ENCODE peak calls at places on chromosomes 13 and 19, in nine cellular contexts. F, Z, N, H, W, Q, E, Y and B are unnamed samples.
A peak's percentile ranks its signal among the peaks of the same experiment; 100 is the strongest.

GRCh38 chr13:73702419-73703071 is 431.7 kb downstream of the KLF12 start:
- DNase-seq in H (no peak), F (no peak), Y (no peak), Z (no peak), W (no peak), Q (no peak), N (peak; percentile 56), E (no peak), B (no peak)

GRCh38 chr19:10402441-10403038 is 802 bp downstream of the CDC37 start:
- DNase-seq in H (peak; percentile 39), E (no peak), Y (peak; percentile 48), Q (peak; percentile 45), F (no peak), W (no peak), N (no peak), Z (no peak), B (no peak)

GRCh38 chr13:35764359-35765015 is 288.0 kb upstream of the MAB21L1 start:
- DNase-seq in H (no peak), Y (no peak), N (no peak), Q (no peak), Z (no peak), E (no peak), W (no peak), F (no peak), B (no peak)

GRCh38 chr13:41054212-41054877 is 7.0 kb upstream of the WBP4 start:
- DNase-seq in Z (no peak), W (no peak), Q (peak; percentile 42), Y (no peak), H (peak; percentile 57), F (peak; percentile 49), N (peak; percentile 23), E (peak; percentile 64), B (no peak)

GRCh38 chr19:28103916-28104315 is 1109.0 kb downstream of the UQCRFS1 start:
- DNase-seq in F (no peak), Z (no peak), N (no peak), Y (no peak), E (no peak), W (no peak), Q (no peak), H (peak; percentile 71), B (no peak)

GRCh38 chr13:26155568-26155967 is 66.5 kb downstream of the RNF6 start:
- DNase-seq in Z (no peak), F (no peak), Y (no peak), H (no peak), N (no peak), Q (no peak), W (no peak), E (no peak), B (no peak)

GRCh38 chr13:27374650-27375049 is 49.8 kb upstream of the GTF3A start:
- DNase-seq in H (peak; percentile 81), N (peak; percentile 27), E (peak; percentile 88), Y (peak; percentile 30), Q (peak; percentile 77), Z (no peak), F (peak; percentile 38), W (peak; percentile 69), B (peak; percentile 35)

GRCh38 chr19:29485293-29485692 is 40.5 kb upstream of the VSTM2B start:
- DNase-seq in F (no peak), Y (no peak), Z (no peak), N (no peak), W (no peak), E (no peak), Q (no peak), H (no peak), B (no peak)

GRCh38 chr13:30785146-30785845 is 50.0 kb downstream of the ALOX5AP start:
- DNase-seq in Q (no peak), E (peak; percentile 15), Z (no peak), N (no peak), F (no peak), W (no peak), Y (no peak), H (no peak), B (no peak)